ENCODE peak calls at places on chromosomes 4 and X, in five cellular contexts. K is brain microvascular endothelial cell; S is nephron progenitor cell; D is CD4-positive, alpha-beta T cell; Q is tibial nerve. I is an unnamed sample.

GRCh38 chr4:138310498-138310897 is 68.3 kb upstream of the SLC7A11 start:
- DNase-seq in K (no peak), S (no peak), D (no peak), Q (no peak), I (no peak)

GRCh38 chr4:176635372-176636261 is 157.1 kb downstream of the VEGFC start:
- DNase-seq in K (peak), S (no peak), D (no peak), Q (no peak), I (no peak)

GRCh38 chr4:17497890-17498523 is 13.9 kb downstream of the QDPR start:
- DNase-seq in K (no peak), S (no peak), D (no peak), Q (no peak), I (no peak)

GRCh38 chr4:86893136-86893535 is 914 bp upstream of the C4orf36 start:
- DNase-seq in K (no peak), S (no peak), D (no peak), Q (no peak), I (no peak)

GRCh38 chr4:113300384-113301011 is 251.0 kb downstream of the ANK2 start:
- DNase-seq in K (peak), S (no peak), D (no peak), Q (no peak), I (no peak)

GRCh38 chrX:119228506-119229290 is 7.4 kb upstream of the PGRMC1 start:
- DNase-seq in K (peak), S (no peak), D (no peak), Q (no peak), I (no peak)

GRCh38 chrX:49106930-49107329 is 16.6 kb downstream of the GPKOW start:
- DNase-seq in K (peak), S (peak), D (no peak), Q (no peak), I (no peak)

GRCh38 chr4:54945838-54946237 is 179.6 kb downstream of the KDR start:
- DNase-seq in K (peak), S (no peak), D (no peak), Q (no peak), I (no peak)

GRCh38 chrX:138761380-138761779 is 49.9 kb upstream of the FGF13 start:
- DNase-seq in K (no peak), S (no peak), D (no peak), Q (no peak), I (no peak)

GRCh38 chr4:7863911-7864681 is 75.6 kb downstream of the AFAP1 start:
- DNase-seq in K (no peak), S (no peak), D (no peak), Q (no peak), I (no peak)
- TF ChIP-seq CTCF in K (no peak), S (no peak), D (no peak), Q (no peak), I (no peak)

GRCh38 chr4:144611850-144612249 is 34.1 kb upstream of the HHIP start:
- DNase-seq in K (no peak), S (peak), D (no peak), Q (no peak), I (no peak)
- TF ChIP-seq CTCF in K (peak), S (peak), D (no peak), Q (no peak), I (no peak)

GRCh38 chrX:154490414-154491083 is at the start of gene SLC10A3:
- DNase-seq in K (peak), S (peak), D (peak), Q (peak), I (peak)
- TF ChIP-seq CTCF in K (no peak), S (no peak), D (no peak), Q (peak), I (no peak)

DNA sequence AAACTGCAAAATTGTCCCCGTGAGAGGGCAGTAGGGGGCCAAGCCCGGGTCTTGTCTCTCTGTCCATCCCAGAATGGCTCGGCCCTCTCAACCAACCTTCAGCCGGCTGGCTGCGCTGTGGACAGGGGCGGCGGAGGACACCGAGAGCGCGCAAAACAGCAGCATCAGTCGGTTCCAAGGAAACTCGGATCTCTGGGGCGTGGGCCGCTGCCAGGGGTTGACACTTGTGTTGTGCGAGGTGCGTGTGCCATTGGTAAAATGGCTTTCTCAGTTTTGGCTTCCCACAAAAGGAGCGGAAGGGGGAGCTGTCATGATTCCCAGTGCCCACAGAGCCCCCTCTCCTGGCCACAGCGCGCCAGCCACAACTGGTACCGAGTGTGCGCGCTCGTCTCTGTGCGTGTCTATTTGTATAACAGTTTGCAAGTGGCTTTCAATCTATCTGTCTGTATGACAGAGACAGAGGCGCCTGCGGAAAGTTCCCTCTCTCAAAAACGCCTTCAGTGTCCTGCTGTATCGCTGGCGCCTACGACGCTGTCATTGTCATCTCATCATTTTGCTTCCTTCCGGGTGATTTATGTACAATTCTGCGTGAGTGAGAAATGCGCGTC is 1.9 kb downstream of the DKK2 start:
- DNase-seq in K (peak), S (peak), D (no peak), Q (peak), I (no peak)
- TF ChIP-seq CTCF in K (peak), S (peak), D (no peak), Q (no peak), I (no peak)

GRCh38 chrX:132022115-132022862 is 813 bp upstream of the STK26 start:
- DNase-seq in K (no peak), S (no peak), D (no peak), Q (no peak), I (no peak)
- TF ChIP-seq CTCF in K (peak), S (peak), D (peak), Q (no peak), I (no peak)

DNA sequence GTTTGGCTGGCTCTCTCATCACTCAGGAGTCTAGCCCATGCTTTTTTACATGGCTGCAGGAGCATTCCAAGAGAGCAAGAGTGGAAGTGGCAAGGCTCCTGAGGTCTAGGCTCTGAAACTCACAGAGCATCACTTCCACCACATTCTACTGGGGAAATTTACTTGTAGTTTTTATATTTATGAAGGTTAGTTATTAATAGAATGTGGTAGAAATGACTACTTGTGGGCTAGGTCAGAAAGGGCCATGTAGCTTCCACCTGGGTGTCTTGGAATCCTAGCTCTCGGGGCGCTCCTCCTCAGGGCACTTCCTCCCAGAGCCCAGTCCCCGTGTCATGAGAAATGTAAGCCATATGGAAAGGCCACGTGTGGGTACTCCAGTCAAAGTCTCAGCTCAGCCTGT is 127.0 kb upstream of the CASK start:
- DNase-seq in K (no peak), S (no peak), D (no peak), Q (no peak), I (no peak)
- TF ChIP-seq CTCF in K (no peak), S (no peak), D (no peak), Q (no peak), I (no peak)